ENCODE peak calls at places on chromosomes 3 and 15, in six cellular contexts. D, P, S, F, J and N are unnamed samples.
A peak's percentile ranks its signal among the peaks of the same experiment; 100 is the strongest.

GRCh38 chr15:74156678-74157411 is 16.7 kb upstream of the ISLR start:
- DNase-seq in F (no peak), P (no peak), J (no peak), D (no peak), S (peak; percentile 79), N (peak; percentile 22)

GRCh38 chr3:30502742-30503073 is 103.7 kb upstream of the TGFBR2 start:
- DNase-seq in D (peak; percentile 76), S (no peak), F (no peak), J (no peak), P (no peak), N (no peak)

GRCh38 chr3:71875461-71875947 is 90.6 kb upstream of the PROK2 start:
- DNase-seq in J (peak; percentile 71), D (peak; percentile 53), P (peak; percentile 99), F (peak; percentile 88), S (peak; percentile 70), N (peak; percentile 94)

GRCh38 chr3:101184111-101184510 is 136.3 kb downstream of the IMPG2 start:
- DNase-seq in J (no peak), D (no peak), S (peak; percentile 40), P (no peak), F (no peak), N (no peak)

GRCh38 chr3:5388091-5388490 is 200.6 kb downstream of the EDEM1 start:
- DNase-seq in F (no peak), J (no peak), P (no peak), D (no peak), S (no peak), N (no peak)

GRCh38 chr3:161069441-161070251 is 35.5 kb downstream of the B3GALNT1 start:
- DNase-seq in P (no peak), D (peak; percentile 46), F (no peak), S (peak; percentile 48), J (no peak), N (no peak)

GRCh38 chr3:50122661-50123391 is 32.3 kb upstream of the SEMA3F start:
- DNase-seq in S (no peak), P (no peak), D (no peak), J (no peak), F (no peak), N (no peak)

GRCh38 chr15:80934761-80935221 is 54.8 kb downstream of the MESD start:
- DNase-seq in P (peak; percentile 97), S (peak; percentile 68), D (peak; percentile 74), J (no peak), F (no peak), N (peak; percentile 36)

GRCh38 chr3:124858275-124858674 is 28.9 kb downstream of the ITGB5 start:
- DNase-seq in P (no peak), D (peak; percentile 54), S (peak; percentile 86), F (no peak), J (no peak), N (no peak)

GRCh38 chr3:124860599-124860998 is 26.6 kb downstream of the ITGB5 start:
- DNase-seq in J (no peak), F (no peak), S (peak; percentile 98), D (peak; percentile 96), P (peak; percentile 85), N (no peak)

GRCh38 chr3:124862006-124862405 is 25.2 kb downstream of the ITGB5 start:
- DNase-seq in J (no peak), P (no peak), D (no peak), F (no peak), S (no peak), N (no peak)

GRCh38 chr3:124859025-124859424 is 28.1 kb downstream of the ITGB5 start:
- DNase-seq in J (no peak), D (peak; percentile 95), F (no peak), S (peak; percentile 97), P (peak; percentile 82), N (no peak)

GRCh38 chr3:124861041-124861440 is 26.1 kb downstream of the ITGB5 start:
- DNase-seq in S (no peak), J (no peak), P (no peak), D (no peak), F (no peak), N (no peak)
- H3K18ac ChIP-seq in S (peak overlapping the region; percentile 93), J (no peak overlapping the region), P (no peak overlapping the region), D (peak overlapping the region; percentile 63), F (no peak overlapping the region), N (no peak overlapping the region)

DNA sequence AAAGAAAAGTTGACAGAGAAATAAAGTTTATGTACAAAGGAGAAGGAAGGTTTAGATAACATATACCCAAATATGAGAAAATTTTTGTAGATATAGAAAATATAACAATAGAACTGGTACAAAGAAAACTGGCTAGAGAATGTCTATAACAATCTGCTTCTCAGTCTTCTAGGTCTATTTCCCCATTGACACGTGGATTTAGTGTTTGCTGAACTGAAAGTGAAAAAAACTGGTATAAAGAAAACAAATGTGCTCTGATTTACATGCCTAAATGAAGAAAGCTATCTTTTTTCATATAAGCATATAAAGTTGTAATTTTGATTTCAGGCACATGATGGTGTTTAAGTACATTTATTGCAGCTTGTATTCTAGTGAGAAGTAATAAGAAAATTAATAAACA is 9.8 kb downstream of the KCNMB2 start:
- DNase-seq in J (no peak), P (no peak), S (no peak), D (no peak), F (no peak), N (no peak)
- H2BK15ac ChIP-seq in J (no peak overlapping the region), P (no peak overlapping the region), S (no peak overlapping the region), D (no peak overlapping the region), F (no peak overlapping the region), N (no peak overlapping the region)

GRCh38 chr15:58442122-58442521 is 10.3 kb downstream of the LIPC start:
- DNase-seq in J (no peak), F (no peak), P (no peak), D (no peak), S (no peak), N (no peak)
- H3K18ac ChIP-seq in J (no peak overlapping the region), F (no peak overlapping the region), P (no peak overlapping the region), D (peak overlapping the region; percentile 85), S (peak overlapping the region; percentile 82), N (no peak overlapping the region)

GRCh38 chr15:101386967-101387366 is 91.9 kb upstream of the SNRPA1 start:
- DNase-seq in D (no peak), F (no peak), S (no peak), P (no peak), J (no peak), N (no peak)
- H2BK15ac ChIP-seq in D (no peak overlapping the region), F (no peak overlapping the region), S (no peak overlapping the region), P (no peak overlapping the region), J (no peak overlapping the region), N (no peak overlapping the region)

DNA sequence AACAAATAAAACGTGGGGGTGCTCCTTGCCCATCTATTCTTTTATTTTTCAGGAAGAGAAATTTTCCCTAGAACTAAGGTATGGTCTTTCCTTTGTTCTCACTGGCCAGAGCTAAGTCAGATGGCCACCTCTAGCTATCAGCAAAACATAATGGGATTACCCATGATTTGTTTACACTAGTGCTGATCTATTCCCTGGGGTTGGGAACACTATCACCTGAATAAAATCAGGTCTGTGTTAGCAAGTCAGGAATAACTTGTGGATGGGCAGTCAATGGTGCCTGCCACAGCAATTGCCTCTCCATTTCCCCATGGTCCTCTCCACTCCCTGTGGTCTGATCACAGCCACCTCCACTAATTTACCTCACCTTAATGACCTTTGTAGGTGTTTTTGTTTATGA is 181.7 kb upstream of the CADPS start:
- DNase-seq in J (no peak), P (peak; percentile 78), F (no peak), S (no peak), D (no peak), N (no peak)
- H3K18ac ChIP-seq in J (no peak overlapping the region), P (no peak overlapping the region), F (no peak overlapping the region), S (no peak overlapping the region), D (no peak overlapping the region), N (no peak overlapping the region)